ENCODE peak calls at places on chromosomes 6 and 20, in nine cellular contexts. N, W, A, E, X, Q, F, I and P are unnamed samples.

GRCh38 chr20:17227669-17228623 is 1.1 kb downstream of the PCSK2 start:
- DNase-seq in Q (no peak), F (peak; percentile 36), N (peak; percentile 72), X (peak; percentile 3), I (peak; percentile 26), A (no peak), W (no peak), E (no peak), P (no peak)

GRCh38 chr6:132391391-132392291 is 9.6 kb downstream of the MOXD1 start:
- DNase-seq in Q (peak; percentile 19), N (no peak), X (peak; percentile 89), A (peak; percentile 96), W (no peak), I (no peak), E (no peak), F (no peak), P (no peak)

GRCh38 chr6:57174511-57174907 is 2.4 kb downstream of the BAG2 start:
- DNase-seq in E (no peak), Q (no peak), F (no peak), W (no peak), X (no peak), I (no peak), N (no peak), A (no peak), P (no peak)

GRCh38 chr6:111993342-111993741 is 60.6 kb upstream of the CCN6 start:
- DNase-seq in N (peak; percentile 48), E (no peak), X (no peak), Q (no peak), F (no peak), W (no peak), A (no peak), I (no peak), P (no peak)

GRCh38 chr6:133568970-133569889 is 319.7 kb upstream of the TCF21 start:
- DNase-seq in X (peak; percentile 80), I (no peak), F (no peak), E (peak; percentile 92), Q (peak; percentile 97), A (peak; percentile 88), N (peak; percentile 71), W (no peak), P (no peak)

GRCh38 chr6:139743629-139744028 is 369.2 kb upstream of the CITED2 start:
- DNase-seq in F (no peak), X (peak; percentile 91), A (peak; percentile 93), N (no peak), W (no peak), I (no peak), Q (peak; percentile 94), E (peak; percentile 71), P (no peak)

GRCh38 chr6:2718334-2719052 is 32.2 kb downstream of the MYLK4 start:
- DNase-seq in Q (no peak), N (no peak), A (no peak), E (no peak), F (no peak), X (peak; percentile 59), I (no peak), W (no peak), P (no peak)

GRCh38 chr20:53365676-53366075 is 228.0 kb downstream of the ZNF217 start:
- DNase-seq in W (no peak), A (no peak), E (no peak), I (no peak), N (no peak), F (no peak), X (no peak), Q (no peak), P (no peak)

GRCh38 chr6:147106759-147107401 is 97.3 kb upstream of the STXBP5 start:
- DNase-seq in F (no peak), W (no peak), A (peak; percentile 30), N (no peak), E (no peak), Q (no peak), I (no peak), X (peak; percentile 73), P (no peak)

GRCh38 chr6:63572733-63573139 is 456 bp downstream of the LOC128125822 start:
- DNase-seq in Q (no peak), E (no peak), N (no peak), W (no peak), X (no peak), F (no peak), A (no peak), I (peak; percentile 51), P (no peak)

GRCh38 chr6:137473651-137474050 is 20.5 kb downstream of the OLIG3 start:
- DNase-seq in A (no peak), Q (no peak), F (no peak), N (no peak), I (no peak), W (no peak), E (no peak), X (no peak), P (no peak)

GRCh38 chr20:64220891-64221527 is 34.5 kb upstream of the PCMTD2 start:
- DNase-seq in Q (no peak), X (no peak), F (no peak), N (no peak), A (no peak), W (no peak), I (no peak), E (no peak), P (no peak)

GRCh38 chr6:39568896-39569295 is 156.3 kb downstream of the KIF6 start:
- DNase-seq in I (no peak), F (no peak), N (no peak), X (peak; percentile 49), A (peak; percentile 48), E (no peak), Q (no peak), W (no peak), P (no peak)

GRCh38 chr6:108559884-108560462 is 744 bp upstream of the FOXO3 start:
- DNase-seq in I (peak; percentile 73), X (peak; percentile 74), W (peak; percentile 88), A (peak; percentile 76), E (no peak), F (peak; percentile 76), N (peak; percentile 60), Q (peak; percentile 38), P (no peak)

GRCh38 chr20:9329356-9330092 is 184.9 kb upstream of the LAMP5 start:
- DNase-seq in I (no peak), A (no peak), Q (no peak), E (no peak), F (no peak), N (no peak), X (no peak), W (no peak), P (no peak)